ENCODE peak calls at places on chromosome 12, in five cellular contexts. One of them, this sample, is unnamed.
A peak's percentile ranks its signal among the peaks of the same experiment; 100 is the strongest.

GRCh38 chr12:102095677-102096263 is 24.1 kb downstream of the NUP37 start:
- DNase-seq in BE2C: no peak
- DNase-seq in sigmoid colon: no peak
- DNase-seq in lower lobe of right lung: no peak
- DNase-seq in SK-N-SH: peak; percentile 25
- DNase-seq in this sample: peak; percentile 15

GRCh38 chr12:46320731-46321130 is 51.8 kb downstream of the SLC38A2 start:
- DNase-seq in SK-N-SH: no peak
- DNase-seq in lower lobe of right lung: no peak
- DNase-seq in sigmoid colon: no peak
- DNase-seq in BE2C: no peak
- DNase-seq in this sample: no peak

GRCh38 chr12:64404470-64405446 is 566 bp downstream of the XPOT start:
- DNase-seq in lower lobe of right lung: peak; percentile 70
- DNase-seq in sigmoid colon: peak; percentile 84
- DNase-seq in SK-N-SH: peak; percentile 82
- DNase-seq in BE2C: peak; percentile 81
- DNase-seq in this sample: peak; percentile 94

GRCh38 chr12:11576104-11576503 is 73.4 kb upstream of the ETV6 start:
- DNase-seq in BE2C: no peak
- DNase-seq in sigmoid colon: peak; percentile 67
- DNase-seq in SK-N-SH: no peak
- DNase-seq in lower lobe of right lung: no peak
- DNase-seq in this sample: no peak

GRCh38 chr12:12723681-12724420 is 6.7 kb downstream of the CDKN1B start:
- DNase-seq in SK-N-SH: peak; percentile 76
- DNase-seq in BE2C: peak; percentile 48
- DNase-seq in lower lobe of right lung: peak; percentile 59
- DNase-seq in sigmoid colon: peak; percentile 73
- DNase-seq in this sample: peak; percentile 55

GRCh38 chr12:6570264-6570887 is 2.3 kb upstream of the NOP2 start:
- DNase-seq in sigmoid colon: no peak
- DNase-seq in SK-N-SH: peak; percentile 83
- DNase-seq in lower lobe of right lung: peak; percentile 61
- DNase-seq in BE2C: peak; percentile 86
- DNase-seq in this sample: no peak

GRCh38 chr12:113980537-113981337 is 14.6 kb upstream of the RBM19 start:
- DNase-seq in SK-N-SH: peak; percentile 57
- DNase-seq in lower lobe of right lung: no peak
- DNase-seq in BE2C: peak; percentile 47
- DNase-seq in sigmoid colon: no peak
- DNase-seq in this sample: peak; percentile 85

GRCh38 chr12:87801860-87802720 is 227.1 kb downstream of the C12orf50 start:
- DNase-seq in sigmoid colon: no peak
- DNase-seq in BE2C: no peak
- DNase-seq in SK-N-SH: no peak
- DNase-seq in lower lobe of right lung: no peak
- DNase-seq in this sample: peak; percentile 40

GRCh38 chr12:42770261-42770660 is 180.7 kb upstream of the PRICKLE1 start:
- DNase-seq in SK-N-SH: no peak
- DNase-seq in BE2C: no peak
- DNase-seq in lower lobe of right lung: no peak
- DNase-seq in sigmoid colon: no peak
- DNase-seq in this sample: no peak

GRCh38 chr12:3658327-3659163 is 94.4 kb downstream of the CRACR2A start:
- DNase-seq in SK-N-SH: no peak
- DNase-seq in sigmoid colon: no peak
- DNase-seq in lower lobe of right lung: no peak
- DNase-seq in BE2C: peak; percentile 24
- DNase-seq in this sample: peak; percentile 71

GRCh38 chr12:1796515-1797010 is 23.8 kb upstream of the LRTM2 start:
- DNase-seq in SK-N-SH: no peak
- DNase-seq in sigmoid colon: no peak
- DNase-seq in lower lobe of right lung: peak; percentile 70
- DNase-seq in BE2C: no peak
- DNase-seq in this sample: no peak

GRCh38 chr12:65786041-65786440 is 38.2 kb upstream of the HMGA2 start:
- DNase-seq in BE2C: no peak
- DNase-seq in lower lobe of right lung: no peak
- DNase-seq in sigmoid colon: no peak
- DNase-seq in SK-N-SH: no peak
- DNase-seq in this sample: no peak

GRCh38 chr12:1776139-1776975 is 44.0 kb upstream of the LRTM2 start:
- DNase-seq in BE2C: peak; percentile 50
- DNase-seq in SK-N-SH: peak; percentile 44
- DNase-seq in sigmoid colon: no peak
- DNase-seq in lower lobe of right lung: no peak
- DNase-seq in this sample: no peak

GRCh38 chr12:116389326-116389725 is 111.8 kb upstream of the MED13L start:
- DNase-seq in lower lobe of right lung: no peak
- DNase-seq in sigmoid colon: no peak
- DNase-seq in BE2C: no peak
- DNase-seq in SK-N-SH: no peak
- DNase-seq in this sample: no peak

GRCh38 chr12:65892905-65893304 is 68.6 kb downstream of the HMGA2 start:
- DNase-seq in BE2C: no peak
- DNase-seq in lower lobe of right lung: no peak
- DNase-seq in sigmoid colon: no peak
- DNase-seq in SK-N-SH: no peak
- DNase-seq in this sample: peak; percentile 58

GRCh38 chr12:52082988-52083637 is 3.6 kb downstream of the SMIM41 start:
- DNase-seq in BE2C: peak; percentile 76
- DNase-seq in lower lobe of right lung: peak; percentile 68
- DNase-seq in SK-N-SH: peak; percentile 92
- DNase-seq in sigmoid colon: peak; percentile 81
- DNase-seq in this sample: peak; percentile 69

GRCh38 chr12:116123511-116124258 is 153.8 kb downstream of the MED13L start:
- DNase-seq in SK-N-SH: peak; percentile 23
- DNase-seq in BE2C: peak; percentile 79
- DNase-seq in lower lobe of right lung: peak; percentile 48
- DNase-seq in sigmoid colon: no peak
- DNase-seq in this sample: peak; percentile 72

GRCh38 chr12:89781961-89782360 is 73.3 kb upstream of the ATP2B1 start:
- DNase-seq in lower lobe of right lung: no peak
- DNase-seq in SK-N-SH: no peak
- DNase-seq in BE2C: no peak
- DNase-seq in sigmoid colon: no peak
- DNase-seq in this sample: no peak
- H3K4me1 ChIP-seq in lower lobe of right lung: peaks cover 8% of the 10 kb centered on the region
- H3K4me1 ChIP-seq in SK-N-SH: no peaks in the 10 kb centered on the region
- H3K4me1 ChIP-seq in BE2C: no peaks in the 10 kb centered on the region
- H3K4me1 ChIP-seq in sigmoid colon: peaks cover 11% of the 10 kb centered on the region
- H3K4me1 ChIP-seq in this sample: peaks cover 23% of the 10 kb centered on the region

GRCh38 chr12:9669534-9669933 is at the start of gene CLEC2D:
- DNase-seq in sigmoid colon: no peak
- DNase-seq in SK-N-SH: no peak
- DNase-seq in BE2C: no peak
- DNase-seq in lower lobe of right lung: no peak
- DNase-seq in this sample: no peak

GRCh38 chr12:9667403-9667802 is 2.1 kb upstream of the CLEC2D start:
- DNase-seq in SK-N-SH: no peak
- DNase-seq in BE2C: no peak
- DNase-seq in lower lobe of right lung: no peak
- DNase-seq in sigmoid colon: no peak
- DNase-seq in this sample: no peak

GRCh38 chr12:9669019-9669326 is 540 bp upstream of the CLEC2D start:
- DNase-seq in SK-N-SH: no peak
- DNase-seq in BE2C: no peak
- DNase-seq in sigmoid colon: no peak
- DNase-seq in lower lobe of right lung: no peak
- DNase-seq in this sample: no peak

GRCh38 chr12:9673404-9674225 is 4.1 kb downstream of the CLEC2D start:
- DNase-seq in sigmoid colon: peak; percentile 64
- DNase-seq in lower lobe of right lung: peak; percentile 60
- DNase-seq in BE2C: peak; percentile 68
- DNase-seq in SK-N-SH: peak; percentile 23
- DNase-seq in this sample: peak; percentile 27

GRCh38 chr12:9668141-9669018 is 1.1 kb upstream of the CLEC2D start:
- DNase-seq in lower lobe of right lung: no peak
- DNase-seq in BE2C: no peak
- DNase-seq in sigmoid colon: no peak
- DNase-seq in SK-N-SH: no peak
- DNase-seq in this sample: no peak
- H3K4me1 ChIP-seq in lower lobe of right lung: peaks cover 3% of the 10 kb centered on the region
- H3K4me1 ChIP-seq in BE2C: no peaks in the 10 kb centered on the region
- H3K4me1 ChIP-seq in sigmoid colon: peaks cover 22% of the 10 kb centered on the region
- H3K4me1 ChIP-seq in SK-N-SH: peaks cover 3% of the 10 kb centered on the region
- H3K4me1 ChIP-seq in this sample: no peaks in the 10 kb centered on the region

GRCh38 chr12:111436266-111436665 is 30.5 kb downstream of the SH2B3 start:
- DNase-seq in sigmoid colon: no peak
- DNase-seq in SK-N-SH: no peak
- DNase-seq in BE2C: no peak
- DNase-seq in lower lobe of right lung: no peak
- DNase-seq in this sample: no peak

GRCh38 chr12:111439657-111440151 is 34.0 kb downstream of the SH2B3 start:
- DNase-seq in BE2C: no peak
- DNase-seq in SK-N-SH: no peak
- DNase-seq in lower lobe of right lung: no peak
- DNase-seq in sigmoid colon: peak; percentile 58
- DNase-seq in this sample: no peak

GRCh38 chr12:111436811-111437210 is 31.1 kb downstream of the SH2B3 start:
- DNase-seq in lower lobe of right lung: no peak
- DNase-seq in SK-N-SH: no peak
- DNase-seq in sigmoid colon: no peak
- DNase-seq in BE2C: no peak
- DNase-seq in this sample: no peak

GRCh38 chr12:111438501-111438900 is 32.8 kb downstream of the SH2B3 start:
- DNase-seq in sigmoid colon: no peak
- DNase-seq in lower lobe of right lung: no peak
- DNase-seq in SK-N-SH: no peak
- DNase-seq in BE2C: peak; percentile 58
- DNase-seq in this sample: peak; percentile 61

DNA sequence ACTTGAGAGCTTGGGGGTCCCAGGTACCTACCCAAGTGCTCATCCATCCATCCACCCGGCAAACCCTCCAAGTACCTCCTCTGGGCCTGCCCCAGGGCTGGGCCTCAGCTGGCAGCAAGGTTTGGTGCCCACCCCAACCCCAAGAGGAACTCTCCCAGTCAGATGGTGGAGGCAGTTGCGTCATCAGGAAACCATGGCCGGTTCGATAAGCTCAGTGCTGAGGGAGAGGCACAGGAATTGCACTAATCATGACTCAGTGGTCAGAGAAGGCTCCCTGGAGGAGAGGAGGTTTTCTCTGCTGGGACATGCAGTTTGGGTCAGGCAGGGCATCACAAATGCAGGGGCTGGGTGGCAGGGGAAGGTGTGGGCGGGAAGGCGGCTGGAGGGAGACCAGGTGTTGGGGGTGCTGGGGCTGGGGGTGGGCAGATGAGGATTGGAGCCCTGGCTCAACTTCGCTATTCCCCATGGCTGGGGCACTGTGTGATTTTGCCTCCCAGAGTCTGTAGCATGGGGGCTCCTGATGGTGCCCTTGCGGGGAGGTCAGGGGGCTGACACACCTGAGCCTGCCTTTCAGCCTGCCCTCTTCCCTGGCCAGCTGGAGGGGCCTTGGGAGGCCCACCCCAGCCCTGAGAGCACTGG is 32.2 kb downstream of the SH2B3 start:
- DNase-seq in lower lobe of right lung: peak; percentile 76
- DNase-seq in sigmoid colon: no peak
- DNase-seq in SK-N-SH: no peak
- DNase-seq in BE2C: no peak
- DNase-seq in this sample: peak; percentile 90
- H3K4me1 ChIP-seq in lower lobe of right lung: peaks cover 100% of the 10 kb centered on the region
- H3K4me1 ChIP-seq in sigmoid colon: peaks cover 63% of the 10 kb centered on the region
- H3K4me1 ChIP-seq in SK-N-SH: peaks cover 39% of the 10 kb centered on the region
- H3K4me1 ChIP-seq in BE2C: peaks cover 11% of the 10 kb centered on the region
- H3K4me1 ChIP-seq in this sample: no peaks in the 10 kb centered on the region

GRCh38 chr12:77328326-77328725 is 263.0 kb upstream of the E2F7 start:
- DNase-seq in sigmoid colon: no peak
- DNase-seq in lower lobe of right lung: no peak
- DNase-seq in SK-N-SH: no peak
- DNase-seq in BE2C: no peak
- DNase-seq in this sample: no peak

GRCh38 chr12:77323778-77324415 is 258.5 kb upstream of the E2F7 start:
- DNase-seq in lower lobe of right lung: no peak
- DNase-seq in SK-N-SH: no peak
- DNase-seq in sigmoid colon: no peak
- DNase-seq in BE2C: no peak
- DNase-seq in this sample: no peak

GRCh38 chr12:77325505-77325904 is 260.1 kb upstream of the E2F7 start:
- DNase-seq in lower lobe of right lung: no peak
- DNase-seq in sigmoid colon: no peak
- DNase-seq in BE2C: no peak
- DNase-seq in SK-N-SH: peak; percentile 54
- DNase-seq in this sample: no peak

GRCh38 chr12:77324416-77324762 is 259.0 kb upstream of the E2F7 start:
- DNase-seq in BE2C: no peak
- DNase-seq in lower lobe of right lung: no peak
- DNase-seq in sigmoid colon: no peak
- DNase-seq in SK-N-SH: no peak
- DNase-seq in this sample: no peak

DNA sequence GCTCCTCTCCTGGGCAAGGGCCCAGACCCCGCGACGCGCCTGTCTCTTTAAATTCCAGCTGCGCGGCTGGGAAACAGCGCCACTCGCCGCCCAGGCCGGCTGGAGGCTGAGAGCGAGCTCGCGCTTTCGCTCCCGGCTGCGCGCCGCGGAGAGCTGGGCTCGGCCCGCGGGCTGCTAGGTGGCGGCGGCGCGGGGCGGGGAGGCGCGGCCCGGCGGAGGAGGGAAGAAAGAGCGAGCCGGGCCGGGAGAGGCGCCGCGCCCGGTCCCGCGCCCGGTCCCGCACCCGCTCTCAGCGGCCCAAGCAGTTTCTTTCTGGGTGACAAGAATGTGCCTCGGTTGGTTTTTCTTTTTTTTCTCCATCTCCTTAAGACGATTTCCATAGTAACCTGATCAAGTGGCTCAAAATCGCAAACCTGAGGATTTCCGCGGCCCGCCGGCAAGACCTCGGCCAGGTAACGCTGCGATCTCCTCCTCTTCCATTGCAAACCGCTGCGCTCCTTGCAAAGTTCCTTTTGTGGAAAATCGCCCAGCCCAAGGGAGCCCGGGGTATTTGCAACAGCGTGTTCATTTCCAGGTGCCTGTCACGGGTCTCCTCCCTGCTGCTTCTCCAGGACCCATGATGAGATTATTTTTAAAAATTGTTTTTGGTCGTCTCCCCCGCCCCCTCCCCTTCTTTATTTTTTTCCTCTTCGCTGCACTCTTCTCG is 259.5 kb upstream of the E2F7 start:
- DNase-seq in lower lobe of right lung: peak; percentile 72
- DNase-seq in sigmoid colon: peak; percentile 80
- DNase-seq in BE2C: peak; percentile 79
- DNase-seq in SK-N-SH: peak; percentile 87
- DNase-seq in this sample: peak; percentile 76
- H3K4me1 ChIP-seq in lower lobe of right lung: peaks cover 11% of the 10 kb centered on the region
- H3K4me1 ChIP-seq in sigmoid colon: peaks cover 13% of the 10 kb centered on the region
- H3K4me1 ChIP-seq in BE2C: no peaks in the 10 kb centered on the region
- H3K4me1 ChIP-seq in SK-N-SH: peaks cover 8% of the 10 kb centered on the region
- H3K4me1 ChIP-seq in this sample: no peaks in the 10 kb centered on the region

DNA sequence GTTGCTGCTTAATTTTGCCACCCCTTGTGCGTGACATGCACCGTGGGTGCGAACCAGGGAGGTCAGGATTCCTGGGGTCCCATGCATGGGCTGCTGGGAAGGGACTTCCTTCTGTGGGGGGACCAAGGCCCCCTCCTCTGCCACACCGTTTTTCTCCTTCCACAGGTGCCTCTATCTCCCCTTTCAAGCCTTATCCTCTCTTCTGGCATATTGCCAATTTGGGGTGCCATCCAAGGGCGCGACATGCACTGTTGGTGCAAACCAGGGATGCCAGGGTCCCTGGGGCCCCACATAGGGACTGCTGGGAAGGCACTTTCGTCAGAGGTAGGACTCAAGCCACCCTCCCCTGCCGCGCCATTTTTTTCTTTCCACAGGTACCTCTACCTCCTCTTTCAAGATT is 289.0 kb downstream of the ALG10 start:
- DNase-seq in lower lobe of right lung: no peak
- DNase-seq in SK-N-SH: no peak
- DNase-seq in BE2C: no peak
- DNase-seq in sigmoid colon: no peak
- DNase-seq in this sample: no peak
- H3K4me1 ChIP-seq in lower lobe of right lung: no peaks in the 10 kb centered on the region
- H3K4me1 ChIP-seq in SK-N-SH: no peaks in the 10 kb centered on the region
- H3K4me1 ChIP-seq in BE2C: no peaks in the 10 kb centered on the region
- H3K4me1 ChIP-seq in sigmoid colon: no peaks in the 10 kb centered on the region
- H3K4me1 ChIP-seq in this sample: no peaks in the 10 kb centered on the region